ENCODE peak calls at places on chromosome 7, in eight cellular contexts. One of them, this sample, is unnamed.

GRCh38 chr7:32068411-32068905 is 1.7 kb downstream of the PDE1C start:
- DNase-seq in GM23338: no peak
- DNase-seq in breast epithelium: no peak
- DNase-seq in transverse colon: no peak
- DNase-seq in upper lobe of left lung: no peak
- DNase-seq in spleen: no peak
- DNase-seq in prostate gland: no peak
- DNase-seq in SK-N-SH: no peak
- DNase-seq in this sample: no peak

GRCh38 chr7:665251-665650 is 61.2 kb upstream of the DNAAF5 start:
- DNase-seq in spleen: no peak
- DNase-seq in transverse colon: no peak
- DNase-seq in breast epithelium: no peak
- DNase-seq in prostate gland: no peak
- DNase-seq in SK-N-SH: peak
- DNase-seq in GM23338: no peak
- DNase-seq in upper lobe of left lung: no peak
- DNase-seq in this sample: peak

GRCh38 chr7:38909870-38910269 is 879 bp upstream of the VPS41 start:
- DNase-seq in SK-N-SH: no peak
- DNase-seq in spleen: no peak
- DNase-seq in prostate gland: no peak
- DNase-seq in transverse colon: no peak
- DNase-seq in GM23338: no peak
- DNase-seq in breast epithelium: no peak
- DNase-seq in upper lobe of left lung: no peak
- DNase-seq in this sample: no peak

GRCh38 chr7:138981332-138982203 is at the start of gene KIAA1549:
- DNase-seq in upper lobe of left lung: peak
- DNase-seq in GM23338: peak
- DNase-seq in spleen: peak
- DNase-seq in prostate gland: peak
- DNase-seq in SK-N-SH: peak
- DNase-seq in transverse colon: peak
- DNase-seq in breast epithelium: no peak
- DNase-seq in this sample: peak

GRCh38 chr7:74334026-74334425 is 44.8 kb downstream of the CLIP2 start:
- DNase-seq in transverse colon: no peak
- DNase-seq in GM23338: no peak
- DNase-seq in SK-N-SH: peak
- DNase-seq in spleen: no peak
- DNase-seq in upper lobe of left lung: no peak
- DNase-seq in prostate gland: no peak
- DNase-seq in breast epithelium: no peak
- DNase-seq in this sample: no peak

GRCh38 chr7:84100866-84101265 is 93.7 kb downstream of the SEMA3A start:
- DNase-seq in upper lobe of left lung: no peak
- DNase-seq in spleen: no peak
- DNase-seq in SK-N-SH: peak
- DNase-seq in GM23338: peak
- DNase-seq in prostate gland: no peak
- DNase-seq in transverse colon: no peak
- DNase-seq in breast epithelium: no peak
- DNase-seq in this sample: no peak

GRCh38 chr7:41628926-41629325 is 74.0 kb downstream of the INHBA start:
- DNase-seq in GM23338: peak
- DNase-seq in upper lobe of left lung: no peak
- DNase-seq in breast epithelium: no peak
- DNase-seq in transverse colon: no peak
- DNase-seq in SK-N-SH: no peak
- DNase-seq in spleen: no peak
- DNase-seq in prostate gland: no peak
- DNase-seq in this sample: no peak

GRCh38 chr7:116801092-116801710 is 61.2 kb upstream of the CAPZA2 start:
- DNase-seq in SK-N-SH: no peak
- DNase-seq in transverse colon: no peak
- DNase-seq in upper lobe of left lung: no peak
- DNase-seq in prostate gland: no peak
- DNase-seq in breast epithelium: no peak
- DNase-seq in spleen: no peak
- DNase-seq in GM23338: no peak
- DNase-seq in this sample: no peak

GRCh38 chr7:154450434-154450833 is 398.2 kb downstream of the DPP6 start:
- DNase-seq in transverse colon: no peak
- DNase-seq in GM23338: no peak
- DNase-seq in upper lobe of left lung: no peak
- DNase-seq in breast epithelium: no peak
- DNase-seq in SK-N-SH: no peak
- DNase-seq in spleen: no peak
- DNase-seq in prostate gland: no peak
- DNase-seq in this sample: no peak

GRCh38 chr7:132895231-132895630 is 186.7 kb downstream of the CHCHD3 start:
- DNase-seq in spleen: no peak
- DNase-seq in upper lobe of left lung: no peak
- DNase-seq in SK-N-SH: no peak
- DNase-seq in GM23338: no peak
- DNase-seq in breast epithelium: no peak
- DNase-seq in prostate gland: no peak
- DNase-seq in transverse colon: no peak
- DNase-seq in this sample: no peak

GRCh38 chr7:55504093-55504859 is 68.0 kb downstream of the VOPP1 start:
- DNase-seq in spleen: no peak
- DNase-seq in breast epithelium: no peak
- DNase-seq in transverse colon: no peak
- DNase-seq in prostate gland: no peak
- DNase-seq in GM23338: no peak
- DNase-seq in SK-N-SH: no peak
- DNase-seq in upper lobe of left lung: no peak
- DNase-seq in this sample: no peak

GRCh38 chr7:11726251-11727155 is 105.5 kb downstream of the THSD7A start:
- DNase-seq in breast epithelium: no peak
- DNase-seq in prostate gland: peak
- DNase-seq in transverse colon: no peak
- DNase-seq in upper lobe of left lung: no peak
- DNase-seq in SK-N-SH: peak
- DNase-seq in GM23338: no peak
- DNase-seq in spleen: no peak
- DNase-seq in this sample: peak

GRCh38 chr7:5425507-5426225 is 2.0 kb upstream of the TNRC18 start:
- DNase-seq in GM23338: peak
- DNase-seq in prostate gland: peak
- DNase-seq in spleen: peak
- DNase-seq in upper lobe of left lung: peak
- DNase-seq in SK-N-SH: peak
- DNase-seq in transverse colon: peak
- DNase-seq in breast epithelium: peak
- DNase-seq in this sample: peak

GRCh38 chr7:90271753-90272152 is 26.8 kb downstream of the CFAP69 start:
- DNase-seq in transverse colon: no peak
- DNase-seq in prostate gland: no peak
- DNase-seq in spleen: no peak
- DNase-seq in SK-N-SH: no peak
- DNase-seq in GM23338: no peak
- DNase-seq in upper lobe of left lung: no peak
- DNase-seq in breast epithelium: no peak
- DNase-seq in this sample: no peak

GRCh38 chr7:99083068-99083651 is 60.7 kb downstream of the SMURF1 start:
- DNase-seq in SK-N-SH: no peak
- DNase-seq in transverse colon: no peak
- DNase-seq in upper lobe of left lung: no peak
- DNase-seq in GM23338: no peak
- DNase-seq in breast epithelium: no peak
- DNase-seq in spleen: no peak
- DNase-seq in prostate gland: no peak
- DNase-seq in this sample: no peak

GRCh38 chr7:159020987-159021386 is 123.7 kb downstream of the VIPR2 start:
- DNase-seq in GM23338: no peak
- DNase-seq in SK-N-SH: no peak
- DNase-seq in spleen: no peak
- DNase-seq in upper lobe of left lung: no peak
- DNase-seq in breast epithelium: no peak
- DNase-seq in transverse colon: no peak
- DNase-seq in prostate gland: no peak
- DNase-seq in this sample: peak

GRCh38 chr7:132112632-132113031 is 463.6 kb downstream of the PLXNA4 start:
- DNase-seq in upper lobe of left lung: no peak
- DNase-seq in breast epithelium: no peak
- DNase-seq in spleen: no peak
- DNase-seq in SK-N-SH: no peak
- DNase-seq in GM23338: no peak
- DNase-seq in transverse colon: no peak
- DNase-seq in prostate gland: no peak
- DNase-seq in this sample: no peak

GRCh38 chr7:3112499-3113134 is 69.0 kb upstream of the CARD11 start:
- DNase-seq in transverse colon: no peak
- DNase-seq in SK-N-SH: no peak
- DNase-seq in prostate gland: no peak
- DNase-seq in breast epithelium: no peak
- DNase-seq in GM23338: no peak
- DNase-seq in upper lobe of left lung: peak
- DNase-seq in spleen: no peak
- DNase-seq in this sample: no peak

GRCh38 chr7:50653116-50653854 is 88.1 kb upstream of the DDC start:
- DNase-seq in prostate gland: no peak
- DNase-seq in GM23338: no peak
- DNase-seq in upper lobe of left lung: peak
- DNase-seq in breast epithelium: no peak
- DNase-seq in transverse colon: peak
- DNase-seq in SK-N-SH: no peak
- DNase-seq in spleen: no peak
- DNase-seq in this sample: peak

DNA sequence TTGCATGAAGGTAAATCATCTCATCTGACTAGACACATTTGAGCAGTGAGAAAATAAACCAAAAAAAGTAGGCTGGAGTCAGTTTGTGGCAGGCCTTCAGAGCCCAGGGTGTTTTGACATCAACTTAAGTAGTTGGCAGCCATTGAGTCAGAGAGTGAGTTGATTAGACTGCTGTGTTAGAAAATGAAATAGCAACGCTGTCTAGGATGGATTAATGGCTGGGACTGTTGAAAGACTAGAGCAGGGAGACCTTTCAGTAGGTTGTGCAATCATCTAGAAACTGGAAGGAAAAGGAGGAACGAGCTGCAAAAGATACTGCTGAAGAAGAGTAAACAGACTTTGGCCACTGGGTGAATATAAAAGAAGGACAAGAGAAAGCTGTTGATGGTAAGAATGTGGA is 28.6 kb upstream of the TRIL start:
- DNase-seq in breast epithelium: no peak
- DNase-seq in upper lobe of left lung: no peak
- DNase-seq in spleen: no peak
- DNase-seq in SK-N-SH: no peak
- DNase-seq in prostate gland: no peak
- DNase-seq in transverse colon: no peak
- DNase-seq in GM23338: no peak
- DNase-seq in this sample: no peak
- TF ChIP-seq POLR2AphosphoS5 in breast epithelium: no peak
- TF ChIP-seq POLR2AphosphoS5 in upper lobe of left lung: peak
- TF ChIP-seq POLR2AphosphoS5 in spleen: peak
- TF ChIP-seq POLR2AphosphoS5 in SK-N-SH: no peak
- TF ChIP-seq POLR2AphosphoS5 in prostate gland: peak
- TF ChIP-seq POLR2AphosphoS5 in transverse colon: peak
- TF ChIP-seq POLR2AphosphoS5 in GM23338: no peak
- TF ChIP-seq POLR2AphosphoS5 in this sample: peak

DNA sequence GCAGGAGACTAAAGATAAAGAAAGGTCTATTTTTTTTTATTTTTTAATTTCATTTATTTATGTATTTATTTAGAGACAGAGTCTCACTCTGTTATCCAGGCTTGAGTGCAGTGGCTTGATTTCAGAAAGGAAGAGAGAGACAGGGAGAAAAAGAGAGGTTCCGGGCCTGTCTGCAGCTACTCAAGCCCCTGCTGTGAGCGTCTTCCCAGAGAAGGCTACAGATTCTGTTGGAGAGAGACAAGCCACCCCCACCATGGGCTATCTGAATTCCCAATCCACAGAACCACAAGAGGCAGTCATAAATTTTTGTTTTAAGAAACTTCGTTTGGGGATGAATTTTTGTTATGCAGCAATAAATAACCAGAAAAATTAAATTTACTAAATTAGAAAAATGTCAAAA is 68.1 kb downstream of the CALN1 start:
- DNase-seq in spleen: no peak
- DNase-seq in breast epithelium: no peak
- DNase-seq in upper lobe of left lung: no peak
- DNase-seq in GM23338: peak
- DNase-seq in prostate gland: no peak
- DNase-seq in transverse colon: no peak
- DNase-seq in SK-N-SH: no peak
- DNase-seq in this sample: no peak
- TF ChIP-seq POLR2AphosphoS5 in spleen: no peak
- TF ChIP-seq POLR2AphosphoS5 in breast epithelium: no peak
- TF ChIP-seq POLR2AphosphoS5 in upper lobe of left lung: no peak
- TF ChIP-seq POLR2AphosphoS5 in GM23338: no peak
- TF ChIP-seq POLR2AphosphoS5 in prostate gland: no peak
- TF ChIP-seq POLR2AphosphoS5 in transverse colon: no peak
- TF ChIP-seq POLR2AphosphoS5 in SK-N-SH: no peak
- TF ChIP-seq POLR2AphosphoS5 in this sample: no peak

DNA sequence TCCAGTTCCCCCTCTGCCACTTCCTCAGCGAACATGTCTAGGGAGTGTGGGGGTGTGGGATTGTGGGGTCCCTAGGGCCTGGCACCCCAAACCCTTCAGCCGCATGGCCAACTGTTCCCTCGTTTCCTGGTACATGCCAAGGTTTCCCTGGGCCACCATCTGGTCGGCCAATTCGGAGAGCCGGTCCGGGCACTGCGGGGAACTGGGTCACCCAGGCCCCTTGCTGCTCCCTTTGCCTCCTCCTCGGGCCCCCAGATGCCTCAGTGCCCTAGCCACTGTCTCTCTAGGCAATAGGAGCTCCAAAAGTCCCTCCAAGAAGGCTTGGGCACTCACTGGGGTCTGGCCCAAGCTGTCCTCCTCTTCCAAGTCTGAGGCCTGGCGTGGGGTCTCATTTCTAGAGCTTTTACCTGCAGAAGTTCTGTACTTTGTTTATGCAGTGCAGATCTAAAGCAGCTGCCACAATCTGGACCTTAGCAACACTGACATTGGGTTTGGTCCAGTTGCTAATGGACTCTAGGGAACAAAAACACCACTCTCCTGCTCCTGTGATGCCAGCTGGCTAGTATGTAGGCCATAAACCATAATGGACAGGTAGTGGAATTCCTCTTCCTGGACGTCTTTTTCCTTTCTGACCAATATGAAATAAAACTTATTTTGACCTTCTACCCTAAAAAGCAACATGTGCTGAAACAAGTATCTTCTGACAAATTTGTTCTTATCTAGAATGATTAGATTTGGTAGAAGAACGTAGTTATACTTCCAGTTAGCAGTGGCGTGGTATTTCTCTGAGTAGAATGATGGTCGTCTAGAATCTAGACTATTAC is 172.9 kb downstream of the LRRC4 start:
- DNase-seq in prostate gland: no peak
- DNase-seq in upper lobe of left lung: no peak
- DNase-seq in breast epithelium: no peak
- DNase-seq in transverse colon: no peak
- DNase-seq in spleen: no peak
- DNase-seq in SK-N-SH: no peak
- DNase-seq in GM23338: no peak
- DNase-seq in this sample: peak
- TF ChIP-seq POLR2AphosphoS5 in prostate gland: no peak
- TF ChIP-seq POLR2AphosphoS5 in upper lobe of left lung: no peak
- TF ChIP-seq POLR2AphosphoS5 in breast epithelium: no peak
- TF ChIP-seq POLR2AphosphoS5 in transverse colon: no peak
- TF ChIP-seq POLR2AphosphoS5 in spleen: no peak
- TF ChIP-seq POLR2AphosphoS5 in SK-N-SH: no peak
- TF ChIP-seq POLR2AphosphoS5 in GM23338: no peak
- TF ChIP-seq POLR2AphosphoS5 in this sample: peak

GRCh38 chr7:30764030-30764991 is 6.9 kb upstream of the MINDY4 start:
- DNase-seq in GM23338: no peak
- DNase-seq in prostate gland: peak
- DNase-seq in SK-N-SH: no peak
- DNase-seq in upper lobe of left lung: no peak
- DNase-seq in breast epithelium: peak
- DNase-seq in spleen: no peak
- DNase-seq in transverse colon: no peak
- DNase-seq in this sample: peak
- TF ChIP-seq POLR2AphosphoS5 in GM23338: no peak
- TF ChIP-seq POLR2AphosphoS5 in prostate gland: peak
- TF ChIP-seq POLR2AphosphoS5 in SK-N-SH: no peak
- TF ChIP-seq POLR2AphosphoS5 in upper lobe of left lung: no peak
- TF ChIP-seq POLR2AphosphoS5 in breast epithelium: no peak
- TF ChIP-seq POLR2AphosphoS5 in spleen: no peak
- TF ChIP-seq POLR2AphosphoS5 in transverse colon: peak
- TF ChIP-seq POLR2AphosphoS5 in this sample: peak